ENCODE peak calls at places on chromosomes 11 and 22, in four cellular contexts. U is IMR-90, B is lower lobe of right lung, A is mesendoderm. K is an unnamed sample.

GRCh38 chr11:66727282-66727882 is 1.6 kb downstream of the SPTBN2 start:
- DNase-seq in A (peak; percentile 45), B (no peak), U (peak; percentile 11), K (peak; percentile 18)

GRCh38 chr11:64849600-64850356 is 5.3 kb upstream of the CDC42BPG start:
- DNase-seq in A (no peak), U (no peak), B (no peak), K (no peak)

GRCh38 chr11:707817-708420 is 1.9 kb downstream of the EPS8L2 start:
- DNase-seq in A (peak; percentile 58), B (peak; percentile 70), U (no peak), K (no peak)

GRCh38 chr22:22452211-22452610 is 56.3 kb downstream of the ZNF280B start:
- DNase-seq in B (no peak), U (no peak), A (no peak), K (no peak)

GRCh38 chr11:85821636-85822035 is 10.7 kb upstream of the SYTL2 start:
- DNase-seq in A (no peak), U (peak; percentile 56), B (no peak), K (no peak)

GRCh38 chr11:74543991-74544390 is 48.4 kb upstream of the POLD3 start:
- DNase-seq in A (peak; percentile 52), B (no peak), U (no peak), K (no peak)

GRCh38 chr11:13287026-13287425 is 9.4 kb downstream of the BMAL1 start:
- DNase-seq in U (no peak), B (no peak), A (no peak), K (peak; percentile 24)

GRCh38 chr11:83566948-83567347 is 280.8 kb upstream of the CCDC90B start:
- DNase-seq in B (no peak), U (peak; percentile 83), A (peak; percentile 69), K (no peak)

GRCh38 chr11:77413850-77414249 is 60.0 kb downstream of the PAK1 start:
- DNase-seq in A (peak; percentile 43), B (no peak), U (no peak), K (no peak)

GRCh38 chr11:94738746-94739145 is 29.4 kb upstream of the AMOTL1 start:
- DNase-seq in A (peak; percentile 68), B (no peak), U (no peak), K (no peak)

GRCh38 chr22:33519140-33519973 is 400.9 kb downstream of the LARGE1 start:
- DNase-seq in A (peak; percentile 68), B (no peak), U (peak; percentile 61), K (no peak)

GRCh38 chr11:47961383-47961782 is 19.0 kb upstream of the PTPRJ start:
- DNase-seq in A (peak; percentile 42), U (no peak), B (peak; percentile 20), K (no peak)

GRCh38 chr22:19870153-19871022 is 15.7 kb upstream of the GNB1L start:
- DNase-seq in B (peak; percentile 38), A (no peak), U (no peak), K (no peak)

GRCh38 chr11:67375320-67376021 is 2.1 kb upstream of the CLCF1 start:
- DNase-seq in B (no peak), A (no peak), U (no peak), K (no peak)

DNA sequence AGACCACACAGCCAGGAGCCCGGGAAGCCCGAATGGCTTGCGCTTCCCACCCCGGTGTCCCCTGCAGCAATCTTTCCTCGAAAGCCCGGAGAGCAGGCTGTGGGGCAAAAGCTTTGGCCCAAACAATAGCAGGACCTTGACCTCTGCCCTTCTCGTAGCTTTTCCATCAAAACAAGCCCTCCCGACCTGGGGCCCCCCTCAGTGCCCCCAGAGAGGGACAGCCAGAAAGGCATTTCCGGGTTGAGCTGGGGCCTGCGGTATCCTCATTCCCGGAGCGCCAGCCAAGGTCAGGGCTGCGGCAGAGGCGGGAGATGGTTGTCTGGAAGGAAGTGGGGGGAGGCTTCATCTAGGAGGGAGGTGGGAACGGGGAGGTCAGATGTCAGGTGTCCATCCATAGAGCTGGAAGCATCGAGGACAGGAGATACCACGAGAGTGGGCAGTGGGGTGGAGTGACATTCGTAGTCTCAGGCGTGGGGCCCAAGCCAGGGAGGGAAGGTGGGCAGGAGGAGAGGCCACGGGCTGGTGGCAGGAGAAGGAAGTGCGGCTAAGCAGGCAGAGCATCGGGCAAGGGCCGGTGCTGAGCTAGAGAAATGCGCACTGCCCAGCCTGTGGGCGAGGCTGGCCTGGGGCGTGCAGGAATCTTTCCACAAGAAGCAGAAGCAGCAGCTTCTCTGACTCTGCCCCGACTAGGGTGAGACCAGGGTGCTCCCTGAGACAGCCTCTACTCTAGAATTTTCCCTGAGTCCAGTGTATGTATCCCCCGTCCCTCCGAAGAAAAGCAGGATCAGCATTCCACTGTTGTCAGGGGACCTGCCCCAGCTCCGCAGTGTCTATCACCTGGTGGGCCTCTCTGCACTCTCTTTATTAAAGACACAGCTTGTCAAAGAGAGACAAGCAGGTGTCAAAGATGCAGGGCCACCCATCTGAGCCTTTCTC is 14.3 kb downstream of the PDGFB start:
- DNase-seq in A (peak; percentile 86), U (no peak), B (no peak), K (no peak)
- H3K36me3 ChIP-seq in A (no peaks in the 10 kb centered on the region), U (no peaks in the 10 kb centered on the region), B (peaks cover 50% of the 10 kb centered on the region), K (no peaks in the 10 kb centered on the region)

GRCh38 chr11:68468217-68468828 is 7.8 kb downstream of the PPP6R3 start:
- DNase-seq in A (no peak), B (no peak), U (no peak), K (no peak)
- H3K36me3 ChIP-seq in A (peaks cover 5% of the 10 kb centered on the region), B (peaks cover 6% of the 10 kb centered on the region), U (peaks cover 6% of the 10 kb centered on the region), K (peaks cover 4% of the 10 kb centered on the region)

DNA sequence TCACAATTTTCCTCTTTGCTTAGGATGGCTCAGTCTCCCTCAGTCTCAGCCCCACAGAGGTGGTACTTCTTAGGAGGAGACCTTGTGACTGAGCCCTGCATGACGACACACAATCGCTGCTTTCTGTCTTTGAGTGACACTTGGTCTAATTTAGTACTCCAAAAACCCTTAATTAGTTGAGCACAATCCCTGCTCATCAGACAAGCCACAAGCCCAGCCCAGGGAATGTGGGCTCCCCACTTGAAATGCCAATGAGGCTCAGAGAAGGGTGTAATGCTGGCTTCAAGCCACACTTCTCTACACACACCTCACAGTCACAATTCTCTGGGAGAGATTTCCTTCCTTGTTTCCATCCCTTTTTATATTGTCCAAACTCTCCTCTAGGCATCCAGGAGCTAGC is 101.8 kb downstream of the FEZ1 start:
- DNase-seq in U (no peak), B (no peak), A (no peak), K (no peak)
- H3K36me3 ChIP-seq in U (peaks cover 2% of the 10 kb centered on the region), B (no peaks in the 10 kb centered on the region), A (no peaks in the 10 kb centered on the region), K (no peaks in the 10 kb centered on the region)

GRCh38 chr11:68545347-68545746 is 84.8 kb downstream of the PPP6R3 start:
- DNase-seq in B (no peak), A (no peak), U (no peak), K (no peak)
- H3K36me3 ChIP-seq in B (peaks cover 66% of the 10 kb centered on the region), A (peaks cover 6% of the 10 kb centered on the region), U (peaks cover 32% of the 10 kb centered on the region), K (peaks cover 24% of the 10 kb centered on the region)

GRCh38 chr11:20050048-20050447 is 110.2 kb downstream of the DBX1 start:
- DNase-seq in U (no peak), B (no peak), A (no peak), K (no peak)
- H3K36me3 ChIP-seq in U (peaks cover 21% of the 10 kb centered on the region), B (peaks cover 65% of the 10 kb centered on the region), A (peaks cover 14% of the 10 kb centered on the region), K (no peaks in the 10 kb centered on the region)

DNA sequence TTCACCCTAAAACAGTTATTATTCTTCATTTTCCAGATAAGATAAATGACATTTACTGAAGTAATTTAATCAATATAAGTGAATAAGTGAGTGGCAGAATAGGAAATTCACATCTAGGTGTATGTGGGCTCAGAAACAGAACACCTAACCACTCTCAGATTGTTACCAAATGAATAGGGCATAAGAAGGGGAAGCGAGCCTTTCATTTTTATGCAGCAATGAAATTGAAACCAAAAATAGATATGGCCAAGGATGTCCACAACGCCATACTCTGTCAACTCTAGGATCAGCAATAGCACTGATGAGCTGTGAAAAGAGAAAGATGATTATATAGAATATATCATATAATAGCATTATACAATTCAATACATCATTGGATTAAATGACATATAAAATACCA is 398.1 kb upstream of the API5 start:
- DNase-seq in B (no peak), A (no peak), U (no peak), K (no peak)
- H3K36me3 ChIP-seq in B (no peaks in the 10 kb centered on the region), A (no peaks in the 10 kb centered on the region), U (no peaks in the 10 kb centered on the region), K (no peaks in the 10 kb centered on the region)

K was measured in CD8-positive, alpha-beta memory T cell.